ENCODE peak calls at places on chromosomes 16 and 17, in ten cellular contexts. U, C, Q, Z, W, F, I, N, V and K are unnamed samples.

GRCh38 chr16:84391151-84391873 is 23.0 kb downstream of the ATP2C2 start:
- DNase-seq in U (no peak), Q (no peak), W (no peak), V (no peak), N (no peak), C (no peak), I (no peak), F (no peak), Z (no peak), K (no peak)

GRCh38 chr17:40956401-40957254 is 10.1 kb downstream of the KRT39 start:
- DNase-seq in Z (no peak), F (no peak), Q (no peak), U (peak), V (no peak), C (no peak), N (no peak), W (no peak), I (no peak), K (no peak)

GRCh38 chr16:59573528-59574271 is 839.6 kb upstream of the GOT2 start:
- DNase-seq in V (no peak), F (no peak), Z (no peak), I (no peak), W (no peak), U (no peak), N (no peak), C (peak), Q (no peak), K (no peak)

GRCh38 chr17:57732062-57732461 is 13.0 kb downstream of the CCDC182 start:
- DNase-seq in Q (no peak), F (no peak), Z (peak), N (no peak), V (no peak), C (no peak), U (peak), W (no peak), I (no peak), K (no peak)

GRCh38 chr17:47057831-47058230 is 78.8 kb upstream of the RPRML start:
- DNase-seq in Q (peak), V (no peak), F (no peak), Z (no peak), I (no peak), N (no peak), W (no peak), U (no peak), C (no peak), K (no peak)

GRCh38 chr17:1111599-1112443 is 68.0 kb downstream of the ABR start:
- DNase-seq in F (no peak), V (peak), W (no peak), I (no peak), U (no peak), Q (peak), Z (no peak), N (no peak), C (peak), K (no peak)

GRCh38 chr17:45137561-45138305 is 2.2 kb downstream of the ACBD4 start:
- DNase-seq in V (peak), F (no peak), C (no peak), Q (no peak), U (no peak), I (no peak), Z (no peak), W (no peak), N (no peak), K (no peak)

GRCh38 chr16:25264599-25264998 is 7.0 kb upstream of the ZKSCAN2 start:
- DNase-seq in W (no peak), Z (no peak), U (no peak), V (no peak), C (no peak), I (peak), F (no peak), Q (no peak), N (no peak), K (no peak)

GRCh38 chr16:66359811-66360608 is 6.5 kb upstream of the CDH5 start:
- DNase-seq in N (no peak), F (no peak), C (no peak), U (no peak), V (no peak), W (no peak), Z (no peak), Q (no peak), I (no peak), K (no peak)

GRCh38 chr16:27238016-27238587 is 30.5 kb downstream of the NSMCE1 start:
- DNase-seq in U (no peak), Z (no peak), F (no peak), C (no peak), N (no peak), Q (no peak), I (peak), W (peak), V (peak), K (peak)

GRCh38 chr17:80941171-80941570 is 50.5 kb upstream of the CHMP6 start:
- DNase-seq in U (no peak), N (no peak), Q (peak), F (no peak), I (no peak), V (no peak), Z (no peak), C (no peak), W (no peak), K (peak)

GRCh38 chr17:76147211-76148014 is 6.4 kb upstream of the FOXJ1 start:
- DNase-seq in C (peak), V (no peak), U (peak), Z (no peak), W (no peak), I (no peak), Q (peak), N (no peak), F (no peak), K (peak)

GRCh38 chr16:79599256-79599836 is 1.2 kb downstream of the MAF start:
- DNase-seq in U (no peak), W (no peak), Z (peak), F (no peak), C (peak), V (no peak), Q (peak), I (no peak), N (no peak), K (peak)

GRCh38 chr17:67520916-67521772 is 144.1 kb downstream of the PITPNC1 start:
- DNase-seq in Z (no peak), N (no peak), V (no peak), Q (no peak), U (no peak), I (no peak), W (no peak), F (no peak), C (no peak), K (no peak)

GRCh38 chr16:54375056-54375455 is 88.5 kb upstream of the IRX3 start:
- DNase-seq in V (no peak), F (no peak), I (no peak), Z (no peak), Q (no peak), C (no peak), N (no peak), W (no peak), U (no peak), K (no peak)

GRCh38 chr17:32158870-32159585 is 16.7 kb downstream of the RHOT1 start:
- DNase-seq in F (no peak), Q (no peak), Z (no peak), W (no peak), V (no peak), I (no peak), U (no peak), C (no peak), N (no peak), K (no peak)

GRCh38 chr16:84277244-84277823 is 17.3 kb upstream of the WFDC1 start:
- DNase-seq in I (peak), F (peak), U (peak), W (peak), Q (peak), C (peak), Z (peak), N (no peak), V (peak), K (peak)

GRCh38 chr17:81342700-81343070 is 47.6 kb upstream of the SLC38A10 start:
- DNase-seq in N (no peak), W (no peak), V (no peak), Q (no peak), U (no peak), Z (no peak), C (no peak), I (no peak), F (no peak), K (peak)

GRCh38 chr16:9049241-9049640 is 42.2 kb upstream of the HAPSTR1 start:
- DNase-seq in Q (no peak), I (no peak), Z (no peak), C (no peak), W (no peak), V (no peak), N (no peak), U (no peak), F (no peak), K (no peak)

GRCh38 chr16:5001986-5002385 is 31.7 kb downstream of the NAGPA start:
- DNase-seq in F (no peak), Z (no peak), U (no peak), Q (no peak), C (no peak), I (no peak), N (no peak), W (no peak), V (no peak), K (no peak)

GRCh38 chr16:73093146-73094144 is 45.5 kb upstream of the ZFHX3 start:
- DNase-seq in W (no peak), N (no peak), Q (peak), C (no peak), V (no peak), F (no peak), I (no peak), U (no peak), Z (no peak), K (no peak)

GRCh38 chr16:30183961-30184429 is 593 bp downstream of the CORO1A start:
- DNase-seq in N (no peak), W (peak), Z (no peak), F (no peak), V (peak), U (no peak), C (no peak), I (no peak), Q (peak), K (peak)

GRCh38 chr17:62892069-62892675 is 73.9 kb upstream of the TANC2 start:
- DNase-seq in N (no peak), U (no peak), Q (no peak), V (no peak), Z (no peak), I (no peak), F (no peak), W (no peak), C (no peak), K (no peak)

GRCh38 chr17:6177941-6178694 is 107.9 kb downstream of the WSCD1 start:
- DNase-seq in I (no peak), Z (no peak), V (no peak), W (no peak), N (no peak), Q (no peak), F (no peak), U (no peak), C (no peak), K (no peak)

GRCh38 chr16:84104231-84104630 is 12.5 kb downstream of the MBTPS1 start:
- DNase-seq in F (no peak), I (no peak), U (no peak), C (no peak), Z (no peak), W (no peak), Q (no peak), V (no peak), N (no peak), K (no peak)

DNA sequence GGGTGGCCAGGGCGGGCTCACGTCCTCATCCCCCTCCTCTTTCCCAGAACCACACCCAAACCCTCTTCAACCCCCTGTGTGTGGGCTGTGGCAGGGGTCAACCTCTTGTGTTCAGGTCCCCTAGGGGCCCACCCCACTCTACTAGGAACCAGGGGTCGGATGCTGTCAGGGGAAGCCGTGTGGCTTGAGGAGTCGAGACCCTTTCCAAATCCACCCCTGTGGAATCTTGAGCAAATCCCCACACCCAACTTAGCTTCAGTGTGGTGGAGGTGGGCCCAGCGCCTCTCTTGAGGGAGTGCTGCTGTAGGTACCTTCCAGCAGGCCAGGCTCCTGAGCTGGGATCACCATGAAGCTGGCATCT is 121.5 kb downstream of the MRM1 start:
- DNase-seq in Q (no peak), U (no peak), Z (no peak), I (no peak), V (no peak), C (no peak), N (no peak), W (no peak), F (no peak), K (no peak)
- H3K27ac ChIP-seq in Q (no peak), U (no peak), Z (no peak), I (peak), V (peak), C (no peak), N (no peak), W (no peak), F (no peak), K (no peak)

GRCh38 chr16:16145286-16145685 is 78.0 kb downstream of the ABCC6 start:
- DNase-seq in Q (no peak), U (no peak), V (no peak), N (no peak), Z (no peak), I (no peak), C (no peak), F (no peak), W (no peak), K (no peak)
- TF ChIP-seq EP300 in Q (no peak), U (no peak), V (no peak), N (no peak), Z (no peak), I (no peak), C (no peak), F (no peak), W (no peak), K (no peak)

GRCh38 chr16:2025251-2025650 is 1.5 kb upstream of the NHERF2 start:
- DNase-seq in Z (no peak), F (no peak), Q (no peak), I (no peak), U (no peak), W (no peak), N (no peak), V (no peak), C (no peak), K (no peak)

GRCh38 chr16:2025878-2026460 is 733 bp upstream of the NHERF2 start:
- DNase-seq in Q (no peak), I (no peak), Z (no peak), F (no peak), N (no peak), C (no peak), W (no peak), U (no peak), V (no peak), K (no peak)

GRCh38 chr16:2023098-2023925 is 3.4 kb upstream of the NHERF2 start:
- DNase-seq in Q (peak), N (peak), U (peak), W (peak), Z (peak), I (peak), V (peak), C (peak), F (peak), K (peak)

GRCh38 chr16:2022723-2023097 is 3.1 kb downstream of the NPW start:
- DNase-seq in U (no peak), W (no peak), I (peak), N (no peak), Z (no peak), V (no peak), C (peak), F (no peak), Q (peak), K (no peak)

GRCh38 chr16:2024026-2024425 is 2.7 kb upstream of the NHERF2 start:
- DNase-seq in I (no peak), Z (no peak), N (no peak), F (no peak), W (no peak), Q (no peak), C (no peak), V (no peak), U (no peak), K (no peak)
- H3K27ac ChIP-seq in I (no peak), Z (no peak), N (no peak), F (peak), W (peak), Q (no peak), C (peak), V (peak), U (no peak), K (peak)

GRCh38 chr16:56800355-56800754 is 64.7 kb upstream of the SLC12A3 start:
- DNase-seq in U (peak), I (no peak), F (no peak), Z (no peak), Q (no peak), N (no peak), W (no peak), V (no peak), C (no peak), K (no peak)
- TF ChIP-seq EP300 in U (no peak), I (no peak), F (no peak), Z (no peak), Q (no peak), N (no peak), W (no peak), V (no peak), C (no peak), K (no peak)

DNA sequence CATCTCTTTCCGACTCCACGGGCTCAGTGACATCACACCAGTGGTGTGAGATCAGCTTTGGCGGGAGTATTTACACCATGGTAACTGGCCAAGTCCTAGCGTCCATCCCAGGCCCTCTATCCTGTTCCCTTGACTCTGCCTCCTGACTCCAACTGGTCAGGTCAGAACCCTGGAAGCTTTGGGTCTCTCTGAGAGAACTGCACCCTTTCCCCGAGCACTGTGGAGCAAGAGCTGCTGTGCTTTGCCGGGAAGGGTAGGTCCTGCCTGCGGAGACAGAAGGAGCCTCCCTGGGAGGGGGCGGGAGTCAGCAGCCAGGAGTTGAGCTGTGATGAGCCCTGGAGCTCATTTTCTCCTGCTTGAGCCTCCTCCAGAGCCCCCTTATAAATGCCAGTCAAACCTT is 212.1 kb upstream of the TNRC6C start:
- DNase-seq in W (no peak), I (no peak), Q (no peak), N (no peak), C (no peak), F (peak), Z (no peak), V (no peak), U (no peak), K (peak)
- H3K27ac ChIP-seq in W (no peak), I (no peak), Q (no peak), N (no peak), C (no peak), F (no peak), Z (no peak), V (no peak), U (no peak), K (no peak)

DNA sequence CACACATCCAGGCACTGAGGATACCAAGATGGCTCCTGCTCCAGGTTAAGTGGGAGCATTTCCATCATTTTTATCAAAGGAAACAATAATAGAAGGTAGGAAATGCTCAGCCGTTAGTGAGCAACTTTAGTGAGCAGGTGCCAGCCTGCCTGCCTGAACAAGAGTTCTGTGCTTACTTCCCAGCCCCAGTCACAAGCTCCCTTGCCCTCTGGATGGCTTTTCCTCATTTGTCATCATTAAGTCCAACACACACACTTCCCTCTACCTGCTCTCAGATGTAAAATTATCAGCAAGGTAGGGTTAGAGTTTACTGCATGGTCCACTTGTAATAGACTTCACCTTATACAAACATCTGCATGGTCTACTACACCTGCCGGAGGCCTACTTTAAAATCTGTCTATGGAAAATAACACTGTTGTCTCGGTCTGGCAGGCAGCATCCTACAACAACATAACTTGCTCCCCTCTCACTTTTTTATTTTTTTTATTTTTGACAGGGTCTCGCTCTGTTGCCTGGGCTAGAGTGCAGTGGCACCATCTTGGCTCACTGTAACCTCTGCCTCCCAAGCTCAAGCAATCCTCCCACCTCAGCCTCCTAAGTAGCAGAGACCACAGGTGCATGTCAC is 12.7 kb downstream of the TEX2 start:
- DNase-seq in U (no peak), Q (no peak), C (no peak), W (no peak), F (no peak), N (no peak), V (no peak), Z (no peak), I (no peak), K (no peak)
- TF ChIP-seq EP300 in U (no peak), Q (no peak), C (no peak), W (no peak), F (no peak), N (no peak), V (no peak), Z (no peak), I (no peak), K (no peak)

GRCh38 chr17:65515959-65516948 is 45.2 kb downstream of the AXIN2 start:
- DNase-seq in N (no peak), F (no peak), W (no peak), C (no peak), U (peak), Q (no peak), Z (no peak), V (no peak), I (no peak), K (peak)
- H3K27ac ChIP-seq in N (no peak), F (no peak), W (no peak), C (no peak), U (peak), Q (no peak), Z (no peak), V (peak), I (no peak), K (peak)

DNA sequence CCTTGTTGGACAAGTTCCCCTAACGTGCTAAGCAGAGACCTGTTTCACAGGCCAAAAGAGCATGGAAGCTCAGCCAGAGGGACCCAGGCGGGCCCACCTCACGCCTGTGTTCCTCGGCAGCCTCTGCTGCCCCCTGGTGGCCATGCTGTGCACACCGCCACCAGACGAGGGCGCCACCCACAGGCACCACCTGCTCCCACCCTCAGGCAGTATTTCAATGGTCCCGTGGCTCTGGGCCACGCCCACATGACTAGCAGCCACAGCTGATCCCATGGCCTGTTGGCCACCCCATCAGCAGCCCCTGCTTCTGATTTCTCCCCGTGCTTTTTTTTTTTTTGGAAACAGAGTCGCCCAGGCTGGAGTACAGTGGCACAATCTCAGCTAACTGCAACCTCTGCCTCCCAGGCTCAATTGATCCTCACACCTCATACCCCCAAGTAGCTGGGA is 18.9 kb downstream of the MPG start:
- DNase-seq in C (peak), Q (peak), F (peak), V (peak), W (peak), I (peak), N (peak), U (peak), Z (peak), K (peak)
- TF ChIP-seq EP300 in C (no peak), Q (no peak), F (peak), V (no peak), W (no peak), I (peak), N (no peak), U (no peak), Z (no peak), K (no peak)

GRCh38 chr17:74234482-74234881 is 21.1 kb downstream of the TTYH2 start:
- DNase-seq in F (no peak), C (no peak), Z (no peak), V (no peak), U (no peak), W (no peak), I (no peak), Q (no peak), N (no peak), K (no peak)
- H3K27ac ChIP-seq in F (peak), C (no peak), Z (peak), V (peak), U (no peak), W (peak), I (no peak), Q (no peak), N (no peak), K (peak)

DNA sequence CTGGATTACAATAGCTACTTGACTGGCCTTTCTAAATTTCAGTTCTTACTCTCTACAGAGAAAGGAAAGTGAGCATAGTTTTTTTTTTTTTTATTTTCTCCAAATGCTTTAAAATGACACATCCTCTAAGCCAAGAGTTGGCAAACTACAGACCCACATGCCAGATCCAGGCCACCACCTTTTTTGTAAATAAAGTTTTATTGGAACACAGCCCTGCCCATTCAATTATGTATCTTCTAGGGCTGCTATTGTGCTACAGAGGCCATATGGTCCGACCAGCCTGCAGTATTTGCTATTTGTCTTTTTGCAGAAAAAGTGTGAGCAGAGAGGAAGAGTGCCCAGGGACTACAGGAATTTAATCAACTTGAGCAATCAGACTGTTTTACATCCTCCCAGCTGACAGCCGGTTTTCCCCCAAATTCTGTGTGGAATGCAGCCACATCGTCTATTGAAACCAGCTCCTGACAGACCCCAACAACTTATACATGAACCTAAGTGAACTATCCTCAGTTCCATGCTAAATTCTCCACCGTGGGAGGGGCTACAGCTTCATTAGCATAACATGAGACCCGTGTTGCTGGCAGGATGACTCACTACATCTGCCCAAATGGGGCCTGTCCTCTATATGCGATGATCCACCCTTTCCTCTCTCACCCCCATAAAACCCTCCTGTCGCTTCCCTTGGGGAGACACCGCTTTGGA is 149.2 kb upstream of the HS3ST3A1 start:
- DNase-seq in F (no peak), U (no peak), Q (no peak), W (no peak), Z (no peak), C (no peak), N (no peak), V (no peak), I (peak), K (no peak)
- TF ChIP-seq EP300 in F (no peak), U (no peak), Q (no peak), W (no peak), Z (no peak), C (no peak), N (no peak), V (no peak), I (no peak), K (no peak)